ENCODE peak calls at places on chromosome 12, in nine cellular contexts. One of them, this sample, is unnamed.
A peak's percentile ranks its signal among the peaks of the same experiment; 100 is the strongest.

GRCh38 chr12:29792853-29793252 is 9.1 kb upstream of the TMTC1 start:
- DNase-seq in lower lobe of right lung: no peak
- DNase-seq in thoracic aorta: no peak
- DNase-seq in choroid plexus epithelial cell: no peak
- DNase-seq in GM06990: no peak
- DNase-seq in skeletal muscle cell: no peak
- DNase-seq in HFF-Myc: no peak
- DNase-seq in cardiac fibroblast: no peak
- DNase-seq in dorsolateral prefrontal cortex: no peak
- DNase-seq in this sample: no peak

GRCh38 chr12:79512068-79512467 is 178.7 kb downstream of the PAWR start:
- DNase-seq in GM06990: no peak
- DNase-seq in cardiac fibroblast: no peak
- DNase-seq in choroid plexus epithelial cell: no peak
- DNase-seq in skeletal muscle cell: no peak
- DNase-seq in dorsolateral prefrontal cortex: no peak
- DNase-seq in lower lobe of right lung: no peak
- DNase-seq in HFF-Myc: no peak
- DNase-seq in thoracic aorta: no peak
- DNase-seq in this sample: no peak

GRCh38 chr12:67391034-67391433 is 121.9 kb downstream of the CAND1 start:
- DNase-seq in thoracic aorta: no peak
- DNase-seq in HFF-Myc: no peak
- DNase-seq in cardiac fibroblast: no peak
- DNase-seq in GM06990: no peak
- DNase-seq in lower lobe of right lung: no peak
- DNase-seq in skeletal muscle cell: no peak
- DNase-seq in choroid plexus epithelial cell: no peak
- DNase-seq in dorsolateral prefrontal cortex: no peak
- DNase-seq in this sample: peak; percentile 38

GRCh38 chr12:82688619-82689018 is 1.9 kb downstream of the TMTC2 start:
- DNase-seq in lower lobe of right lung: no peak
- DNase-seq in cardiac fibroblast: no peak
- DNase-seq in HFF-Myc: no peak
- DNase-seq in choroid plexus epithelial cell: no peak
- DNase-seq in dorsolateral prefrontal cortex: no peak
- DNase-seq in GM06990: no peak
- DNase-seq in skeletal muscle cell: no peak
- DNase-seq in thoracic aorta: no peak
- DNase-seq in this sample: no peak

GRCh38 chr12:75870878-75871277 is 160.7 kb downstream of the PHLDA1 start:
- DNase-seq in HFF-Myc: no peak
- DNase-seq in GM06990: no peak
- DNase-seq in choroid plexus epithelial cell: peak; percentile 55
- DNase-seq in dorsolateral prefrontal cortex: no peak
- DNase-seq in cardiac fibroblast: no peak
- DNase-seq in lower lobe of right lung: no peak
- DNase-seq in skeletal muscle cell: no peak
- DNase-seq in thoracic aorta: no peak
- DNase-seq in this sample: peak; percentile 44

GRCh38 chr12:46499901-46500300 is 127.3 kb upstream of the SLC38A2 start:
- DNase-seq in dorsolateral prefrontal cortex: no peak
- DNase-seq in choroid plexus epithelial cell: no peak
- DNase-seq in skeletal muscle cell: no peak
- DNase-seq in cardiac fibroblast: no peak
- DNase-seq in GM06990: peak; percentile 45
- DNase-seq in lower lobe of right lung: no peak
- DNase-seq in HFF-Myc: no peak
- DNase-seq in thoracic aorta: no peak
- DNase-seq in this sample: no peak

GRCh38 chr12:113899844-113900471 is 66.2 kb downstream of the RBM19 start:
- DNase-seq in choroid plexus epithelial cell: no peak
- DNase-seq in thoracic aorta: no peak
- DNase-seq in cardiac fibroblast: no peak
- DNase-seq in skeletal muscle cell: no peak
- DNase-seq in lower lobe of right lung: no peak
- DNase-seq in HFF-Myc: no peak
- DNase-seq in GM06990: no peak
- DNase-seq in dorsolateral prefrontal cortex: no peak
- DNase-seq in this sample: no peak

GRCh38 chr12:95304673-95305198 is 87.1 kb downstream of the VEZT start:
- DNase-seq in choroid plexus epithelial cell: peak; percentile 54
- DNase-seq in HFF-Myc: no peak
- DNase-seq in cardiac fibroblast: peak; percentile 54
- DNase-seq in lower lobe of right lung: no peak
- DNase-seq in GM06990: no peak
- DNase-seq in skeletal muscle cell: no peak
- DNase-seq in dorsolateral prefrontal cortex: no peak
- DNase-seq in thoracic aorta: no peak
- DNase-seq in this sample: peak; percentile 51

GRCh38 chr12:3117628-3118027 is 40.4 kb downstream of the TSPAN9 start:
- DNase-seq in choroid plexus epithelial cell: peak; percentile 87
- DNase-seq in HFF-Myc: peak; percentile 85
- DNase-seq in skeletal muscle cell: peak; percentile 68
- DNase-seq in thoracic aorta: no peak
- DNase-seq in dorsolateral prefrontal cortex: no peak
- DNase-seq in cardiac fibroblast: peak; percentile 71
- DNase-seq in GM06990: no peak
- DNase-seq in lower lobe of right lung: no peak
- DNase-seq in this sample: peak; percentile 94

DNA sequence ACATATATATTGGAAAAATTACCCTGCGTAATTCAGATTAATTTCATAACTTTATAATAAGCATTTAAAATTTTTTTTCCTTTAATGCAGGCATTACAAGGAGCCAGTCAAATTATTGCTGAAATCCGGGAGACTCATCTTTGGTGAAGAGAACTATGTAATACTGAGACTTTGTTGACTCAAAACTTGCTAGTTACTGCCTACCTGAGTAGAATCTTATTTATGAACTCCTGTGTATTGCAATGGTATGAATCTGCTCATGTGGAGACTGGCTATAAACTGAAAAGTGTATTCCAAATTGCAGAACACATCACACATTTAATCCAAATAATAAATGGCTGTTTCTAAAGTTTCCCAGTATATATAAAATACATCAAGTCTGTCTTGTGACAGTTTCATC is 12.4 kb downstream of the YARS2 start:
- DNase-seq in GM06990: no peak
- DNase-seq in cardiac fibroblast: no peak
- DNase-seq in thoracic aorta: no peak
- DNase-seq in choroid plexus epithelial cell: no peak
- DNase-seq in dorsolateral prefrontal cortex: no peak
- DNase-seq in skeletal muscle cell: no peak
- DNase-seq in lower lobe of right lung: no peak
- DNase-seq in HFF-Myc: no peak
- DNase-seq in this sample: no peak
- H3K4me3 ChIP-seq in GM06990: no peak overlapping the region
- H3K4me3 ChIP-seq in cardiac fibroblast: no peak overlapping the region
- H3K4me3 ChIP-seq in thoracic aorta: no peak overlapping the region
- H3K4me3 ChIP-seq in choroid plexus epithelial cell: no peak overlapping the region
- H3K4me3 ChIP-seq in dorsolateral prefrontal cortex: no peak overlapping the region
- H3K4me3 ChIP-seq in skeletal muscle cell: no peak overlapping the region
- H3K4me3 ChIP-seq in lower lobe of right lung: no peak overlapping the region
- H3K4me3 ChIP-seq in HFF-Myc: no peak overlapping the region
- H3K4me3 ChIP-seq in this sample: no peak overlapping the region

GRCh38 chr12:90954921-90955320 is at the start of gene CCER1:
- DNase-seq in lower lobe of right lung: no peak
- DNase-seq in HFF-Myc: no peak
- DNase-seq in skeletal muscle cell: no peak
- DNase-seq in thoracic aorta: no peak
- DNase-seq in GM06990: no peak
- DNase-seq in cardiac fibroblast: no peak
- DNase-seq in dorsolateral prefrontal cortex: no peak
- DNase-seq in choroid plexus epithelial cell: no peak
- DNase-seq in this sample: no peak

GRCh38 chr12:90954428-90954827 is 548 bp downstream of the CCER1 start:
- DNase-seq in GM06990: no peak
- DNase-seq in choroid plexus epithelial cell: no peak
- DNase-seq in dorsolateral prefrontal cortex: no peak
- DNase-seq in skeletal muscle cell: no peak
- DNase-seq in cardiac fibroblast: no peak
- DNase-seq in HFF-Myc: no peak
- DNase-seq in lower lobe of right lung: no peak
- DNase-seq in thoracic aorta: no peak
- DNase-seq in this sample: no peak

GRCh38 chr12:90951418-90952110 is 3.4 kb downstream of the CCER1 start:
- DNase-seq in GM06990: no peak
- DNase-seq in lower lobe of right lung: no peak
- DNase-seq in cardiac fibroblast: no peak
- DNase-seq in HFF-Myc: no peak
- DNase-seq in choroid plexus epithelial cell: no peak
- DNase-seq in skeletal muscle cell: no peak
- DNase-seq in thoracic aorta: no peak
- DNase-seq in dorsolateral prefrontal cortex: no peak
- DNase-seq in this sample: no peak

GRCh38 chr12:90958995-90959394 is 4.0 kb upstream of the CCER1 start:
- DNase-seq in GM06990: no peak
- DNase-seq in thoracic aorta: no peak
- DNase-seq in HFF-Myc: no peak
- DNase-seq in dorsolateral prefrontal cortex: no peak
- DNase-seq in choroid plexus epithelial cell: peak; percentile 57
- DNase-seq in cardiac fibroblast: peak; percentile 56
- DNase-seq in lower lobe of right lung: no peak
- DNase-seq in skeletal muscle cell: no peak
- DNase-seq in this sample: peak; percentile 48

DNA sequence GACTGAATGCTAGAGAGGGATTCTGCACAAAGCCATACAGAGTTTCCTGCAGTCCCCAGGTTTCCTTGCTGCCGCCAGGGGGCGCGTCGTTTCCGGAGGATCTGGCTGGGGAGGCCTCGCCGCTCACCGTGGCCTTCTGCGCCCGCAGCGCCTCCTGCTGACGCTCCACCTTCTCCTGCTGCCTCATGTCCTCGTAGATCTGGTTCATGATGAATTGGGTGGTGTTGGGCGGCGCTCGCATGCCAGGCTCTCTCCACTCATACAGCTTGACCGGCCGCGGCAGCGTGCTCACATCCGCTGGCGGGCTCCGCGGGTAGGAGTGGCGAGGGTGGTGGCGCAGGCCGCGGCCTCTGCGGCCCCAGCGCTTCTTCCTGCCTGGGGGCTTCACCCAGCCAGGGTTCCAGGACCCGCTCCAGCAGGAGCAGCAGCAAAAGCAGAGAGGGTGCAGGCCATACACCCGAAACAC is 987 bp downstream of the CCER1 start:
- DNase-seq in cardiac fibroblast: peak; percentile 11
- DNase-seq in thoracic aorta: no peak
- DNase-seq in GM06990: no peak
- DNase-seq in lower lobe of right lung: no peak
- DNase-seq in dorsolateral prefrontal cortex: no peak
- DNase-seq in skeletal muscle cell: no peak
- DNase-seq in choroid plexus epithelial cell: no peak
- DNase-seq in HFF-Myc: no peak
- DNase-seq in this sample: no peak
- H3K4me3 ChIP-seq in cardiac fibroblast: no peak overlapping the region
- H3K4me3 ChIP-seq in thoracic aorta: no peak overlapping the region
- H3K4me3 ChIP-seq in GM06990: no peak overlapping the region
- H3K4me3 ChIP-seq in lower lobe of right lung: no peak overlapping the region
- H3K4me3 ChIP-seq in dorsolateral prefrontal cortex: no peak overlapping the region
- H3K4me3 ChIP-seq in skeletal muscle cell: no peak overlapping the region
- H3K4me3 ChIP-seq in choroid plexus epithelial cell: no peak overlapping the region
- H3K4me3 ChIP-seq in HFF-Myc: no peak overlapping the region
- H3K4me3 ChIP-seq in this sample: no peak overlapping the region

GRCh38 chr12:124203176-124203575 is 91.7 kb upstream of the RFLNA start:
- DNase-seq in lower lobe of right lung: no peak
- DNase-seq in cardiac fibroblast: no peak
- DNase-seq in dorsolateral prefrontal cortex: no peak
- DNase-seq in GM06990: no peak
- DNase-seq in thoracic aorta: no peak
- DNase-seq in HFF-Myc: no peak
- DNase-seq in choroid plexus epithelial cell: no peak
- DNase-seq in skeletal muscle cell: no peak
- DNase-seq in this sample: no peak

GRCh38 chr12:124207617-124208016 is 87.3 kb upstream of the RFLNA start:
- DNase-seq in choroid plexus epithelial cell: no peak
- DNase-seq in GM06990: no peak
- DNase-seq in HFF-Myc: no peak
- DNase-seq in cardiac fibroblast: peak; percentile 35
- DNase-seq in thoracic aorta: no peak
- DNase-seq in dorsolateral prefrontal cortex: no peak
- DNase-seq in skeletal muscle cell: no peak
- DNase-seq in lower lobe of right lung: no peak
- DNase-seq in this sample: no peak

GRCh38 chr12:124208469-124208868 is 86.4 kb upstream of the RFLNA start:
- DNase-seq in HFF-Myc: no peak
- DNase-seq in dorsolateral prefrontal cortex: no peak
- DNase-seq in skeletal muscle cell: no peak
- DNase-seq in thoracic aorta: no peak
- DNase-seq in GM06990: no peak
- DNase-seq in lower lobe of right lung: no peak
- DNase-seq in cardiac fibroblast: peak; percentile 39
- DNase-seq in choroid plexus epithelial cell: no peak
- DNase-seq in this sample: no peak

GRCh38 chr12:124207049-124207448 is 87.8 kb upstream of the RFLNA start:
- DNase-seq in skeletal muscle cell: no peak
- DNase-seq in cardiac fibroblast: no peak
- DNase-seq in HFF-Myc: no peak
- DNase-seq in GM06990: no peak
- DNase-seq in lower lobe of right lung: no peak
- DNase-seq in dorsolateral prefrontal cortex: no peak
- DNase-seq in thoracic aorta: no peak
- DNase-seq in choroid plexus epithelial cell: no peak
- DNase-seq in this sample: no peak

DNA sequence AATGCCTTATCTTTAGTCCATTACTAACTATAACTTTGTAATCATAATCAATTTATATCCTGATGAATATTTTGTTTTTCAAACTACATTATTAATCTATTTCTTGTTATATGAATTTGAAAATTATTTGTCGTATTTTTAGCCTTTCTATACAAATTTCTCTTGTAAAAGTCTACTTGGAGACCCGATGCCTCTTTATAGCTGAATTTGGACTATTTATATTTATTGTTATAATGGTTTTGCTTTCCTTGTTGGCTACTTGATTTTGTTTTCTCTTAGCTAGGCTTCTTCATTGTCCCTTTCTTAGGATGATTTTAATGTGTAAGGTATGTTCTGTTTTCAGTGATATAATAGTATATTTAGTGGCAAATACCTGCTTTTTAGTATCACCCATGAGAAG is 89.5 kb upstream of the RFLNA start:
- DNase-seq in dorsolateral prefrontal cortex: no peak
- DNase-seq in choroid plexus epithelial cell: no peak
- DNase-seq in cardiac fibroblast: no peak
- DNase-seq in thoracic aorta: no peak
- DNase-seq in GM06990: no peak
- DNase-seq in lower lobe of right lung: no peak
- DNase-seq in skeletal muscle cell: no peak
- DNase-seq in HFF-Myc: no peak
- DNase-seq in this sample: no peak
- H3K4me3 ChIP-seq in dorsolateral prefrontal cortex: no peak overlapping the region
- H3K4me3 ChIP-seq in choroid plexus epithelial cell: no peak overlapping the region
- H3K4me3 ChIP-seq in cardiac fibroblast: no peak overlapping the region
- H3K4me3 ChIP-seq in thoracic aorta: no peak overlapping the region
- H3K4me3 ChIP-seq in GM06990: no peak overlapping the region
- H3K4me3 ChIP-seq in lower lobe of right lung: no peak overlapping the region
- H3K4me3 ChIP-seq in skeletal muscle cell: no peak overlapping the region
- H3K4me3 ChIP-seq in HFF-Myc: no peak overlapping the region
- H3K4me3 ChIP-seq in this sample: no peak overlapping the region

DNA sequence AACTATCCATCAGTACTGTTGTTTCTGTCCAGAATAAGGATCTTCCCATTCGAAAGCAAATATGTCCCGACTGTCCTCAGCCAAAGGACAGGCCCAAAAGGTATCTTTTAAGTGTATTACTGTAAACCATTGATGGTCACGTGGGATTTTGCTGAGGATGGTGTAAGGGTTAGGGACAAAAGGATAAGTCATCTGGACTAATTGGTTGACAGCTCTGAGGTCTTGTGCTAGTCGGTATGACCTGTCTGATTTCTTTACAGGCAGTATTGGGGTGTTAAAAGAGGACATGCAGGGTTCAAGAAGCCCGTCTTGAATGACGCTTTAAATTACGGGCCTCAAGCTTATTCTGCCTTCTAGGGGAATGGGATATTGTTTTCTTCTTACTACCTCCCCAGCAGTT is 24.4 kb downstream of the CLEC2A start:
- DNase-seq in HFF-Myc: no peak
- DNase-seq in lower lobe of right lung: no peak
- DNase-seq in dorsolateral prefrontal cortex: no peak
- DNase-seq in cardiac fibroblast: no peak
- DNase-seq in GM06990: no peak
- DNase-seq in choroid plexus epithelial cell: no peak
- DNase-seq in thoracic aorta: no peak
- DNase-seq in skeletal muscle cell: no peak
- DNase-seq in this sample: no peak
- H3K4me3 ChIP-seq in HFF-Myc: no peak overlapping the region
- H3K4me3 ChIP-seq in lower lobe of right lung: no peak overlapping the region
- H3K4me3 ChIP-seq in dorsolateral prefrontal cortex: no peak overlapping the region
- H3K4me3 ChIP-seq in cardiac fibroblast: no peak overlapping the region
- H3K4me3 ChIP-seq in GM06990: no peak overlapping the region
- H3K4me3 ChIP-seq in choroid plexus epithelial cell: no peak overlapping the region
- H3K4me3 ChIP-seq in thoracic aorta: no peak overlapping the region
- H3K4me3 ChIP-seq in skeletal muscle cell: no peak overlapping the region
- H3K4me3 ChIP-seq in this sample: no peak overlapping the region

This sample was measured in fibroblast of villous mesenchyme.